ENCODE peak calls at places on chromosome 17, in eight cellular contexts. One of them, this sample, is unnamed.

GRCh38 chr17:42833771-42834422 is 700 bp downstream of the PSME3 start:
- DNase-seq in CD4-positive, CD25-positive, alpha-beta regulatory T cell: no peak
- DNase-seq in IMR-90: no peak
- DNase-seq in sigmoid colon: no peak
- DNase-seq in tibial artery: no peak
- DNase-seq in spleen: no peak
- DNase-seq in CD8-positive, alpha-beta memory T cell: no peak
- DNase-seq in adrenal gland: no peak
- DNase-seq in this sample: no peak

GRCh38 chr17:81420769-81421462 is 25.7 kb downstream of the BAHCC1 start:
- DNase-seq in CD4-positive, CD25-positive, alpha-beta regulatory T cell: no peak
- DNase-seq in IMR-90: peak
- DNase-seq in sigmoid colon: no peak
- DNase-seq in tibial artery: peak
- DNase-seq in spleen: no peak
- DNase-seq in CD8-positive, alpha-beta memory T cell: no peak
- DNase-seq in adrenal gland: peak
- DNase-seq in this sample: peak

GRCh38 chr17:75808549-75808904 is 23.9 kb downstream of the UNK start:
- DNase-seq in CD4-positive, CD25-positive, alpha-beta regulatory T cell: no peak
- DNase-seq in IMR-90: no peak
- DNase-seq in sigmoid colon: no peak
- DNase-seq in tibial artery: no peak
- DNase-seq in spleen: peak
- DNase-seq in CD8-positive, alpha-beta memory T cell: no peak
- DNase-seq in adrenal gland: no peak
- DNase-seq in this sample: no peak

GRCh38 chr17:8146381-8147140 is 5.6 kb downstream of the PER1 start:
- DNase-seq in CD4-positive, CD25-positive, alpha-beta regulatory T cell: no peak
- DNase-seq in IMR-90: no peak
- DNase-seq in sigmoid colon: peak
- DNase-seq in tibial artery: peak
- DNase-seq in spleen: no peak
- DNase-seq in CD8-positive, alpha-beta memory T cell: no peak
- DNase-seq in adrenal gland: no peak
- DNase-seq in this sample: peak

GRCh38 chr17:55265434-55266021 is 768 bp downstream of the HLF start:
- DNase-seq in CD4-positive, CD25-positive, alpha-beta regulatory T cell: no peak
- DNase-seq in IMR-90: no peak
- DNase-seq in sigmoid colon: peak
- DNase-seq in tibial artery: no peak
- DNase-seq in spleen: peak
- DNase-seq in CD8-positive, alpha-beta memory T cell: no peak
- DNase-seq in adrenal gland: peak
- DNase-seq in this sample: peak

GRCh38 chr17:80125656-80126448 is 21.1 kb downstream of the EIF4A3 start:
- DNase-seq in CD4-positive, CD25-positive, alpha-beta regulatory T cell: no peak
- DNase-seq in IMR-90: peak
- DNase-seq in sigmoid colon: peak
- DNase-seq in tibial artery: no peak
- DNase-seq in spleen: no peak
- DNase-seq in CD8-positive, alpha-beta memory T cell: no peak
- DNase-seq in adrenal gland: no peak
- DNase-seq in this sample: no peak

GRCh38 chr17:39716879-39717536 is 13.3 kb downstream of the MIEN1 start:
- DNase-seq in CD4-positive, CD25-positive, alpha-beta regulatory T cell: no peak
- DNase-seq in IMR-90: no peak
- DNase-seq in sigmoid colon: no peak
- DNase-seq in tibial artery: no peak
- DNase-seq in spleen: no peak
- DNase-seq in CD8-positive, alpha-beta memory T cell: no peak
- DNase-seq in adrenal gland: no peak
- DNase-seq in this sample: no peak

GRCh38 chr17:71975998-71976649 is 144.7 kb upstream of the SOX9 start:
- DNase-seq in CD4-positive, CD25-positive, alpha-beta regulatory T cell: no peak
- DNase-seq in IMR-90: peak
- DNase-seq in sigmoid colon: peak
- DNase-seq in tibial artery: peak
- DNase-seq in spleen: no peak
- DNase-seq in CD8-positive, alpha-beta memory T cell: no peak
- DNase-seq in adrenal gland: peak
- DNase-seq in this sample: peak

GRCh38 chr17:16942141-16943031 is 29.5 kb downstream of the TNFRSF13B start:
- DNase-seq in CD4-positive, CD25-positive, alpha-beta regulatory T cell: no peak
- DNase-seq in IMR-90: peak
- DNase-seq in sigmoid colon: peak
- DNase-seq in tibial artery: peak
- DNase-seq in spleen: peak
- DNase-seq in CD8-positive, alpha-beta memory T cell: no peak
- DNase-seq in adrenal gland: no peak
- DNase-seq in this sample: no peak

GRCh38 chr17:50037321-50038107 is 18.4 kb upstream of the ITGA3 start:
- DNase-seq in CD4-positive, CD25-positive, alpha-beta regulatory T cell: no peak
- DNase-seq in IMR-90: peak
- DNase-seq in sigmoid colon: peak
- DNase-seq in tibial artery: peak
- DNase-seq in spleen: peak
- DNase-seq in CD8-positive, alpha-beta memory T cell: no peak
- DNase-seq in adrenal gland: peak
- DNase-seq in this sample: peak

GRCh38 chr17:382644-383533 is 30.3 kb upstream of the RPH3AL start:
- DNase-seq in CD4-positive, CD25-positive, alpha-beta regulatory T cell: no peak
- DNase-seq in IMR-90: peak
- DNase-seq in sigmoid colon: peak
- DNase-seq in tibial artery: no peak
- DNase-seq in spleen: peak
- DNase-seq in CD8-positive, alpha-beta memory T cell: no peak
- DNase-seq in adrenal gland: peak
- DNase-seq in this sample: no peak

GRCh38 chr17:61002316-61002736 is 324.7 kb downstream of the BCAS3 start:
- DNase-seq in CD4-positive, CD25-positive, alpha-beta regulatory T cell: peak
- DNase-seq in IMR-90: peak
- DNase-seq in sigmoid colon: no peak
- DNase-seq in tibial artery: no peak
- DNase-seq in spleen: no peak
- DNase-seq in CD8-positive, alpha-beta memory T cell: no peak
- DNase-seq in adrenal gland: no peak
- DNase-seq in this sample: no peak

GRCh38 chr17:47204722-47205418 is 4.3 kb upstream of the MYL4 start:
- DNase-seq in CD4-positive, CD25-positive, alpha-beta regulatory T cell: peak
- DNase-seq in IMR-90: peak
- DNase-seq in sigmoid colon: no peak
- DNase-seq in tibial artery: peak
- DNase-seq in spleen: no peak
- DNase-seq in CD8-positive, alpha-beta memory T cell: no peak
- DNase-seq in adrenal gland: no peak
- DNase-seq in this sample: peak

GRCh38 chr17:27345141-27345904 is 51.4 kb downstream of the WSB1 start:
- DNase-seq in CD4-positive, CD25-positive, alpha-beta regulatory T cell: peak
- DNase-seq in IMR-90: peak
- DNase-seq in sigmoid colon: no peak
- DNase-seq in tibial artery: no peak
- DNase-seq in spleen: no peak
- DNase-seq in CD8-positive, alpha-beta memory T cell: no peak
- DNase-seq in adrenal gland: peak
- DNase-seq in this sample: no peak

GRCh38 chr17:41695954-41696720 is 7.5 kb downstream of the EIF1 start:
- DNase-seq in CD4-positive, CD25-positive, alpha-beta regulatory T cell: peak
- DNase-seq in IMR-90: peak
- DNase-seq in sigmoid colon: peak
- DNase-seq in tibial artery: no peak
- DNase-seq in spleen: peak
- DNase-seq in CD8-positive, alpha-beta memory T cell: peak
- DNase-seq in adrenal gland: no peak
- DNase-seq in this sample: no peak

GRCh38 chr17:1006054-1006453 is 9.1 kb downstream of the TIMM22 start:
- DNase-seq in CD4-positive, CD25-positive, alpha-beta regulatory T cell: no peak
- DNase-seq in IMR-90: no peak
- DNase-seq in sigmoid colon: no peak
- DNase-seq in tibial artery: no peak
- DNase-seq in spleen: peak
- DNase-seq in CD8-positive, alpha-beta memory T cell: no peak
- DNase-seq in adrenal gland: peak
- DNase-seq in this sample: no peak

GRCh38 chr17:58538801-58539410 is 24.5 kb upstream of the MTMR4 start:
- DNase-seq in CD4-positive, CD25-positive, alpha-beta regulatory T cell: no peak
- DNase-seq in IMR-90: no peak
- DNase-seq in sigmoid colon: no peak
- DNase-seq in tibial artery: no peak
- DNase-seq in spleen: no peak
- DNase-seq in CD8-positive, alpha-beta memory T cell: no peak
- DNase-seq in adrenal gland: no peak
- DNase-seq in this sample: peak

GRCh38 chr17:8143581-8144400 is 8.4 kb downstream of the PER1 start:
- DNase-seq in CD4-positive, CD25-positive, alpha-beta regulatory T cell: no peak
- DNase-seq in IMR-90: no peak
- DNase-seq in sigmoid colon: no peak
- DNase-seq in tibial artery: peak
- DNase-seq in spleen: no peak
- DNase-seq in CD8-positive, alpha-beta memory T cell: no peak
- DNase-seq in adrenal gland: no peak
- DNase-seq in this sample: peak

DNA sequence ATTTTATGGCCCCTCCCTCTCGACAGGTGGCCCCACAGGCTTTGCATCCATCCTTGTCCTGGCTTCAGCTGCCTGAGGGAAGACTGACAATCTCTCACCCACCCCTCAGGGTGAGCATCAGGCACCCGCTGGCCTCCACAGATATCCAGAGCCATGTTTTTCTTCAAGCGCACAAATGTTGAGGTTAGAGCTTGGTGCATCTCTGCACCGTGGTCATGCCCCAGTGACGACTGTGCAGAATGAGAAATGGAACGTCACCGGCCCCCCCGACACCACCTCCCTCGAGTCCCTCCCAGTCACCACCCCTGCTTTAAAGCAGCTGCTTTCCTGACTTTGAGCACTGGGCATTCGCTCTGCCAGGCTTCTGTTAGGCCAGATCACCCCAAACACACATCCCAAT is 19.8 kb upstream of the TIMP2 start:
- DNase-seq in CD4-positive, CD25-positive, alpha-beta regulatory T cell: no peak
- DNase-seq in IMR-90: no peak
- DNase-seq in sigmoid colon: peak
- DNase-seq in tibial artery: no peak
- DNase-seq in spleen: no peak
- DNase-seq in CD8-positive, alpha-beta memory T cell: no peak
- DNase-seq in adrenal gland: no peak
- DNase-seq in this sample: peak
- H3K4me3 ChIP-seq in CD4-positive, CD25-positive, alpha-beta regulatory T cell: no peak
- H3K4me3 ChIP-seq in IMR-90: no peak
- H3K4me3 ChIP-seq in sigmoid colon: no peak
- H3K4me3 ChIP-seq in tibial artery: no peak
- H3K4me3 ChIP-seq in spleen: no peak
- H3K4me3 ChIP-seq in CD8-positive, alpha-beta memory T cell: no peak
- H3K4me3 ChIP-seq in adrenal gland: no peak
- H3K4me3 ChIP-seq in this sample: no peak

DNA sequence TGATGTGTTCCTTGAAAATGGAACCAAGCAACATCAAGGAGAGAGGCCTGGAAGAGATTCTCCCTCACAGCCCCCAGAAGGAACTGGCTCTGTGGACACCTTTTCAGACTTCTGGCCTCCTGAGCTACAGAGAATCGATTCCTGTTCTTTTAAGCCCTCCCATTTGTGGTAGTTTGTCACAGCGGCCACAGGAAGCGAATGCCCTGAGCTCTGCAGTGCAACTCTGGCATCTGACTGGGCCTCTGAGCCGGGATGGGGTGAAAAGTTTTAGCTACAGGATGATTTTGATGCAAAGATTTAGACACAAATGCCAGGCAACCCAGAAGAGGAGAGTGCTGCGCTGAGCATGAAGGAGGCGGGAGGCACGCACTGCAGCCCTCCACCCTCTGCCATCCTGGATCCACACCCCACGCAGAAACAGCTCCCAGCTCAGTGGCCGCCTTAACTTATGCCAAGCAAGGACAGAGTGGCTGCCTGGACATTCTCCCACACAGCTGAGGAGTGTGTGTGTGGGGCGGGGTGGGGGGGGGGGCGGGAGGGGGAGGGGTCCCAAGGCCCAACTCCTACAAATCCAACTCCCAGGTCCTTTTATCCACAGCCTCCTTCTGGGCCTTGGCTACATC is 2.2 kb downstream of the TIMP2 start:
- DNase-seq in CD4-positive, CD25-positive, alpha-beta regulatory T cell: no peak
- DNase-seq in IMR-90: no peak
- DNase-seq in sigmoid colon: no peak
- DNase-seq in tibial artery: no peak
- DNase-seq in spleen: no peak
- DNase-seq in CD8-positive, alpha-beta memory T cell: no peak
- DNase-seq in adrenal gland: no peak
- DNase-seq in this sample: no peak
- H3K27ac ChIP-seq in CD4-positive, CD25-positive, alpha-beta regulatory T cell: peak
- H3K27ac ChIP-seq in IMR-90: peak
- H3K27ac ChIP-seq in sigmoid colon: peak
- H3K27ac ChIP-seq in tibial artery: peak
- H3K27ac ChIP-seq in spleen: peak
- H3K27ac ChIP-seq in CD8-positive, alpha-beta memory T cell: no peak
- H3K27ac ChIP-seq in adrenal gland: no peak
- H3K27ac ChIP-seq in this sample: peak

DNA sequence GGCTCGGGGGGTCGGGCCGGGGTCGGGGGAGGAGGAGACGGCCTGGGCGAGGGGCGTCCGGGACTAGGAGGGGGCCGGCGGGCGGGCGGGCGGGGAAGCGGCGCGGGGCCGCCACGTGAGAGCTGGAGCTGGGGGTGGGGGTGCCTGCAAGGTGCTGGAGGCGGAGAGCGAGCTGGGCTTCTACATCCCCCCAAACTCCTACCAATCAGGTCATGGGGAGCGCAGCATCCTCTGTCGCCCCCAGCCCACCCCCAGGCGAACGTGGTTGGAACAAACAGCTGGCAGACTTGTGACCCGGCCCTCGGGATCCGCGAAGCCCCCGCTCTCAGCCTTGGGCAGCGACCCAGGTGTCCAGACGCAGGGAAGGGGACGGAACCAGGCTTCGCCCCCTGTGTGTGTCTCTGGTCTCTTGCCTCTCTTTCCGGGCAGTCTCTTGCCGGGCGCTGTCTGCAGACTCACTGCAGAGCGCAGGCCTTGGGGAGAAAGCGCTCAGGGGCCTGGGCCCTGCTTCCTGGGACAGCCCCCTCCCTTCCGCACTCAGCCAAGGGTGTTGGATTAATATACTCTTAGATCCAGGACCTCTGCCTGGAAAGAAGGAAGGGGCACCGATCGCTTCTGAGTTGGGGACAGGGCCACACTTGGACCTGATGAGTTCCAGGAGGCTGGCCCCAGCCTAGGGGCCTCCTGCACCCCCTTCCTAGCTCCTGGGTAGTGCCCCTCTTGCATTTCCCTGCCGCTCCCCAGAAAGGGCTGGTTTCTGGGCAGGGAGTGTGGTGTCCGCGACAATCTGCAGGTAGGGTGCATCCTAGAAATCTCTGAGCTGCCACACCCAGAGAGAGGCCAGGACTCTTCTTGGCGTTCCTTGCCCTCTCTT is 730 bp downstream of the RASL10B start:
- DNase-seq in CD4-positive, CD25-positive, alpha-beta regulatory T cell: no peak
- DNase-seq in IMR-90: no peak
- DNase-seq in sigmoid colon: no peak
- DNase-seq in tibial artery: no peak
- DNase-seq in spleen: no peak
- DNase-seq in CD8-positive, alpha-beta memory T cell: no peak
- DNase-seq in adrenal gland: no peak
- DNase-seq in this sample: peak
- H3K4me3 ChIP-seq in CD4-positive, CD25-positive, alpha-beta regulatory T cell: no peak
- H3K4me3 ChIP-seq in IMR-90: peak
- H3K4me3 ChIP-seq in sigmoid colon: peak
- H3K4me3 ChIP-seq in tibial artery: peak
- H3K4me3 ChIP-seq in spleen: no peak
- H3K4me3 ChIP-seq in CD8-positive, alpha-beta memory T cell: no peak
- H3K4me3 ChIP-seq in adrenal gland: no peak
- H3K4me3 ChIP-seq in this sample: peak

GRCh38 chr17:31068291-31068690 is 26.5 kb upstream of the NF1 start:
- DNase-seq in CD4-positive, CD25-positive, alpha-beta regulatory T cell: peak
- DNase-seq in IMR-90: peak
- DNase-seq in sigmoid colon: no peak
- DNase-seq in tibial artery: peak
- DNase-seq in spleen: no peak
- DNase-seq in CD8-positive, alpha-beta memory T cell: peak
- DNase-seq in adrenal gland: peak
- DNase-seq in this sample: no peak
- H3K27ac ChIP-seq in CD4-positive, CD25-positive, alpha-beta regulatory T cell: no peak
- H3K27ac ChIP-seq in IMR-90: peak
- H3K27ac ChIP-seq in sigmoid colon: peak
- H3K27ac ChIP-seq in tibial artery: no peak
- H3K27ac ChIP-seq in spleen: peak
- H3K27ac ChIP-seq in CD8-positive, alpha-beta memory T cell: no peak
- H3K27ac ChIP-seq in adrenal gland: peak
- H3K27ac ChIP-seq in this sample: no peak

This sample was measured in right cardiac atrium.